ENCODE peak calls at places on chromosomes 11 and 22, in four cellular contexts. Q is transverse colon, P is right lobe of liver, W is left ventricle myocardium inferior. T is an unnamed sample. For H3K4me1, the result is how much of the 10 kb centered on the place peaks cover.

GRCh38 chr11:8360086-8360828 is 96.6 kb upstream of the LMO1 start:
- DNase-seq in Q (no peak), P (peak), W (no peak), T (peak)

GRCh38 chr22:50035131-50035881 is 22.7 kb upstream of the IL17REL start:
- DNase-seq in W (no peak), P (no peak), Q (no peak), T (no peak)

GRCh38 chr11:114291847-114292680 is 4.1 kb upstream of the NNMT start:
- DNase-seq in P (no peak), W (no peak), Q (no peak), T (no peak)

GRCh38 chr11:35030716-35031213 is 108.2 kb upstream of the CD44 start:
- DNase-seq in P (no peak), Q (peak), W (peak), T (peak)

GRCh38 chr11:114705280-114706024 is 27.1 kb downstream of the NXPE2 start:
- DNase-seq in Q (peak), W (peak), P (no peak), T (no peak)

GRCh38 chr22:32661296-32661695 is 140.2 kb upstream of the TIMP3 start:
- DNase-seq in P (no peak), W (peak), Q (peak), T (no peak)

GRCh38 chr22:49096476-49096875 is 731.2 kb downstream of the BRD1 start:
- DNase-seq in P (no peak), W (no peak), Q (no peak), T (no peak)

GRCh38 chr11:75468534-75469340 is 35.7 kb upstream of the KLHL35 start:
- DNase-seq in Q (peak), P (peak), W (peak), T (no peak)

GRCh38 chr11:31815743-31816466 is 4.8 kb upstream of the PAX6 start:
- DNase-seq in P (no peak), W (no peak), Q (no peak), T (no peak)

GRCh38 chr11:133386262-133386661 is 146.0 kb downstream of the OPCML start:
- DNase-seq in P (no peak), Q (no peak), W (no peak), T (no peak)

GRCh38 chr22:47145883-47146282 is 383.4 kb downstream of the TBC1D22A start:
- DNase-seq in Q (no peak), P (no peak), W (no peak), T (no peak)

GRCh38 chr11:34756591-34756990 is 135.7 kb downstream of the EHF start:
- DNase-seq in W (no peak), Q (no peak), P (no peak), T (no peak)

GRCh38 chr22:44002324-44002723 is 21.8 kb upstream of the PARVB start:
- DNase-seq in P (no peak), W (no peak), Q (no peak), T (no peak)

GRCh38 chr22:49998718-49999062 is 13.9 kb downstream of the IL17REL start:
- DNase-seq in W (no peak), Q (no peak), P (no peak), T (no peak)

GRCh38 chr11:65863889-65864757 is 3.9 kb downstream of the MUS81 start:
- DNase-seq in W (peak), P (no peak), Q (no peak), T (peak)
- H3K4me1 ChIP-seq in W (half or more), P (under half), Q (under half), T (under half)

GRCh38 chr22:39526736-39527171 is 5.8 kb downstream of the RPS19BP1 start:
- DNase-seq in Q (no peak), P (no peak), W (no peak), T (no peak)
- H3K27ac ChIP-seq in Q (peak), P (no peak), W (no peak), T (peak)

GRCh38 chr11:119361056-119361787 is 14.7 kb upstream of the MFRP start:
- DNase-seq in W (peak), P (peak), Q (no peak), T (peak)
- H3K4me3 ChIP-seq in W (peak), P (peak), Q (no peak), T (no peak)

DNA sequence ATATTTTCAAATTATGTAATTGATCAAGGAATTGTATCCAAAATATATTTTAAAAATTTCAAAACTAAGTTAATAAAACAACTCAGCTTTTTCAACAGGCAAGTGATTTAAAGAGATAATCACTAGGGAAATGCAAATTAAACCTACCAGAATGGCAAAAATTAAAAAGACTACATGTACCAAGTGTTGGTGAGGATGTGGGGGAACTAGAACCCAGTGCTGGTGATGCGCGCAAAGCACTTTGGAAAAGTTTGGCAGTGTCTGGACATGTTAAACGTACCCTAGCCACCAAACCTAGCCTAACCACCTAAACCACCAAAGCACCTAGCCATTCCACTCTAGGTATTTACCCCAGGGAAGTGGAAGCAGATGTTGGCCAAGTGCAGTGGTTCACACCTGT is 22.9 kb downstream of the PACSIN2 start:
- DNase-seq in P (no peak), Q (no peak), W (no peak), T (no peak)
- H3K4me1 ChIP-seq in P (under half), Q (half or more), W (half or more), T (under half)

DNA sequence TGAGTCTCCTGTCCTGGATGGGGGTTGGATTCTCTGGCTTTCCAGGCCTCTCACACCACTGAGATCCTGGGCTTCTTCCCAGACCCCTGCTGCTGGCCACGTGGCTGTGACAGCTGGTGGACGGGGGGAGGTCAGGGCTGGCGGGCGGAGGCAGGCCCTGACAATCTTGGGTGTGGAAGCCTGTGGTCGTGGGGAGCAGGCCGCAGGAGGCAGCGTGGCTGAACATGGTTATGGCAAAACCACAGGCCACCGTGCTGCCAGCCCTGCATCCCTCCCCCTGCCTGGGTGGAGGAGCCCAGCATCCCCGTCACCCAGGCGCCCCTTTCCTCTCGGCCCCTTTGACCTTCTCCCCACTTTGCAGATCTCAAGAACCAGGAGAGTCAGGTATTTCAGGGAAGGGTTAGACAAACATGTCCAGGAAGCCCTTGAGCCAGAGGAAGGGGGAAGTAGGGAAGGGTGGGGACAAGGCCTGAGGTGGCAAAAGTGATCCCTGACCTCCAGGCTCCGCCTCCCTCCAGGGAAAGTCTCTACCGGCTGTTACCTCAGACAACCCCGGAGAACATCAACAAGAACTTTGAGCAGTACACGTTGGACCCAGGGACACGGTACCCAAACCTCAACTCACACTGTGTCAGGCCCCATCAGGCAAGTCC is 111.8 kb downstream of the MICAL2 start:
- DNase-seq in P (peak), W (peak), Q (peak), T (no peak)
- H3K27ac ChIP-seq in P (peak), W (peak), Q (peak), T (peak)

DNA sequence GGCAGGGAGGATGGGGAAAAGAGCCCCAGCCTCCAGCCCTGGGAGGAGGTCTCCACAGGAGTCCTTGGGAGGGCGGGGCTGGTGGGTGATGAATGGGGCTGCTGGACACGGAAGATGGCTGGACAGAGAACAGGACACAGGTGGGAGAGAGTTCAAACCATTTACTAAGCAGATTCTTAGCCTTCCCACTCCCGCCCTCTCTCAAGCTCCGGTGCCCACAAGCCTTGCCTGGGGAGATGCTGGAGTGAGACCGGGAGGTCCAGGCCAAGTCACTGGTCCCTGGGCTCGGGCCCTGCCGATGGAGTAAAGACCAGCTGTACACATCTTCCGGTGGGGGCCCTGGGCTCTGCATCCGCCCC is 1.4 kb downstream of the CLDN5 start:
- DNase-seq in W (no peak), Q (no peak), P (no peak), T (no peak)
- H3K4me3 ChIP-seq in W (peak), Q (no peak), P (peak), T (no peak)

GRCh38 chr11:6083129-6083528 is 24.4 kb upstream of the OR56B4 start:
- DNase-seq in W (no peak), Q (no peak), P (no peak), T (no peak)

GRCh38 chr11:6079463-6079862 is 28.0 kb upstream of the OR56B4 start:
- DNase-seq in Q (no peak), P (no peak), W (no peak), T (no peak)

DNA sequence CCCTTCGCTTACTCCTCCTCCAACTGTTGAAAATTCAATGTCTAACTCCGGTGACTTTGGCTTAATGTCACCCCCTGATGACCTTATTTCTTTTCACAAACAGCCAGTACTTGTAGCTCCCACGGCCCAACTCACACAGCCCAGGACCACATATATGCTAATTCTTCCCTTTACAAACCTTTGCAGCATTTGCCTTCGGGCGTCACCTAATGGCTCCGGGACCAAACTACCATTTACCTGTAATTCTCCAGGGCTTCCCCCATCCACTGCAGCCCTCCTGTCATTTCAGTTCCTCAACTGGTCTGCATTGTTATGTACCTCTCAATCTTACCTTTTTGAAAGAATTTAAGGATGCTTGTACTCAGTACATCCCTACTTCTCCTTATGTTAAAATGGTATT is 29.8 kb upstream of the OR56B4 start:
- DNase-seq in W (no peak), P (no peak), Q (no peak), T (no peak)
- H3K4me1 ChIP-seq in W (under half), P (under half), Q (under half), T (under half)

GRCh38 chr11:47337229-47337924 is 15.1 kb downstream of the MYBPC3 start:
- DNase-seq in P (no peak), W (no peak), Q (no peak), T (no peak)
- H3K27ac ChIP-seq in P (no peak), W (peak), Q (no peak), T (no peak)

DNA sequence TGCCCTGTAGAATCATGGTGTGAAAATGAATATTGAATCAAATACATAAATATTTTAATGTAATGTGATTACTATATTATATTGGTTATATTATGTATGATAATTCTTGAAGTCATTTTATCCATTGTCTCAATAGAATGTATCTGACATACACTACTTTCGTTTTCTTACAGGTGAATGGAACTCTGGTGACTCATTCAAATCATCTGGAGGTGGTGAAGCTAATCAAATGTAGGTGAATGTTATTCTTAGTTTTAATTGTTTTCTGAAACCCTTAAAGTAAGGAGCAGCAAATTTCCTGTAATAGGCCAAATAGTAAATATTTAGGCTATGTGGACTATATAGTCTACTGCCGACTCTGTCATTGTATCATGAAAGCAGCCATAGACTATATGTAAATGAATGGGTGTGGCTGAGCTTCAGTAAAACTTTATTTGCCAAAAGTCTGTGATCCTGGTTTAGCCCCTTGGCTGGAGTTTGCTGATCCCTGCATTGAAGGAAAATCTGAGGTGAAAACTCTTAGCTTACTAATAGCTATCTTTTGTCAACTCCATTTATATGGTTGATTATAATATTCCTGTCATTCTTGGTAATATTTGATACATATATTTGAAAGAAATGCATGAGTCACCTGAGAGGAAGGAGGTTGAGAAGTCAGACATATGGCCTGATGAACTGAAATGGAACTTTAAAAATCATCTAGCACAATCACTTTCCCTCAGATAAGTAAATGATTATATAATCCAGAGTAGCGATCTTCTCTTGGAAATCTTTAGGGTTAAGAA is 87.2 kb upstream of the GRIK4 start:
- DNase-seq in Q (no peak), P (no peak), W (no peak), T (no peak)
- H3K4me3 ChIP-seq in Q (no peak), P (no peak), W (no peak), T (no peak)

T was measured in RWPE2.